ENCODE peak calls at places on chromosomes 2 and 18, in four cellular contexts. One of them, this sample, is unnamed.

GRCh38 chr18:67068608-67069007 is 447.9 kb downstream of the DSEL start:
- DNase-seq in fibroblast of lung: no peak
- DNase-seq in fibroblast of the aortic adventitia: no peak
- DNase-seq in IMR-90: no peak
- DNase-seq in this sample: no peak

GRCh38 chr2:172434821-172435607 is 7.6 kb downstream of the ITGA6 start:
- DNase-seq in IMR-90: peak
- DNase-seq in fibroblast of lung: peak
- DNase-seq in fibroblast of the aortic adventitia: no peak
- DNase-seq in this sample: no peak

GRCh38 chr2:148338544-148338943 is 306.0 kb upstream of the EPC2 start:
- DNase-seq in IMR-90: peak
- DNase-seq in fibroblast of lung: peak
- DNase-seq in fibroblast of the aortic adventitia: peak
- DNase-seq in this sample: peak

GRCh38 chr18:58023108-58023507 is 20.9 kb upstream of the NEDD4L start:
- DNase-seq in IMR-90: no peak
- DNase-seq in fibroblast of the aortic adventitia: no peak
- DNase-seq in fibroblast of lung: no peak
- DNase-seq in this sample: no peak

GRCh38 chr2:240596491-240596931 is 10.0 kb downstream of the CAPN10 start:
- DNase-seq in fibroblast of the aortic adventitia: no peak
- DNase-seq in fibroblast of lung: no peak
- DNase-seq in IMR-90: no peak
- DNase-seq in this sample: no peak

GRCh38 chr2:163658556-163658955 is 77.3 kb downstream of the FIGN start:
- DNase-seq in IMR-90: no peak
- DNase-seq in fibroblast of the aortic adventitia: peak
- DNase-seq in fibroblast of lung: peak
- DNase-seq in this sample: no peak

GRCh38 chr18:25075793-25076192 is 276.2 kb downstream of the ZNF521 start:
- DNase-seq in IMR-90: peak
- DNase-seq in fibroblast of lung: peak
- DNase-seq in fibroblast of the aortic adventitia: peak
- DNase-seq in this sample: no peak

GRCh38 chr2:47011264-47011663 is 95.7 kb upstream of the MCFD2 start:
- DNase-seq in IMR-90: no peak
- DNase-seq in fibroblast of lung: no peak
- DNase-seq in fibroblast of the aortic adventitia: no peak
- DNase-seq in this sample: no peak

GRCh38 chr18:48815581-48816324 is 135.0 kb downstream of the SMAD7 start:
- DNase-seq in fibroblast of the aortic adventitia: no peak
- DNase-seq in fibroblast of lung: peak
- DNase-seq in IMR-90: peak
- DNase-seq in this sample: no peak

GRCh38 chr18:5542393-5543035 is 1.3 kb downstream of the EPB41L3 start:
- DNase-seq in IMR-90: peak
- DNase-seq in fibroblast of the aortic adventitia: peak
- DNase-seq in fibroblast of lung: peak
- DNase-seq in this sample: no peak

GRCh38 chr2:162475661-162476060 is 131.7 kb downstream of the GCA start:
- DNase-seq in fibroblast of the aortic adventitia: no peak
- DNase-seq in IMR-90: no peak
- DNase-seq in fibroblast of lung: peak
- DNase-seq in this sample: peak

GRCh38 chr2:70124983-70125480 is 37.8 kb downstream of the PCBP1 start:
- DNase-seq in IMR-90: peak
- DNase-seq in fibroblast of the aortic adventitia: peak
- DNase-seq in fibroblast of lung: peak
- DNase-seq in this sample: no peak

GRCh38 chr2:70125498-70125898 is 38.2 kb downstream of the PCBP1 start:
- DNase-seq in IMR-90: no peak
- DNase-seq in fibroblast of the aortic adventitia: no peak
- DNase-seq in fibroblast of lung: no peak
- DNase-seq in this sample: no peak

GRCh38 chr2:70123051-70123828 is 36.0 kb downstream of the PCBP1 start:
- DNase-seq in IMR-90: peak
- DNase-seq in fibroblast of the aortic adventitia: peak
- DNase-seq in fibroblast of lung: peak
- DNase-seq in this sample: no peak

GRCh38 chr2:70122470-70122869 is 35.2 kb downstream of the PCBP1 start:
- DNase-seq in fibroblast of the aortic adventitia: no peak
- DNase-seq in fibroblast of lung: no peak
- DNase-seq in IMR-90: no peak
- DNase-seq in this sample: no peak

DNA sequence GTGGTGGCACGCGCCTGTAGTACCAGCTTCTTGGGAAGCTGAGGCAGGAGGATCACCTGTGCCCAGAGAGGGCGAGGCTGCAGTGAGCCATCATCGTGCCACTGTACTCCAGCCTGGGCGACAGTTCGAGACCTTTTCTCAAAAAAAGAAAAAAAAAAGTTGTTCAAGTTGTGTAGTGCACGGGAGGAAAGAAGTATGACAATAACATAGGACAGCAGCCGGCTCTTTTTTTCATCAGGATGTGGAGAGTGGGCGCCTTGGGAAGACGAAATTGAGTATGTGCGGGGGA is 36.5 kb downstream of the PCBP1 start:
- DNase-seq in fibroblast of lung: no peak
- DNase-seq in fibroblast of the aortic adventitia: no peak
- DNase-seq in IMR-90: no peak
- DNase-seq in this sample: no peak
- H3K4me3 ChIP-seq in fibroblast of lung: peak
- H3K4me3 ChIP-seq in fibroblast of the aortic adventitia: peak
- H3K4me3 ChIP-seq in IMR-90: no peak
- H3K4me3 ChIP-seq in this sample: peak

GRCh38 chr18:60372598-60372997 is at the start of gene MC4R:
- DNase-seq in fibroblast of lung: peak
- DNase-seq in IMR-90: peak
- DNase-seq in fibroblast of the aortic adventitia: peak
- DNase-seq in this sample: peak
- H3K4me3 ChIP-seq in fibroblast of lung: no peak
- H3K4me3 ChIP-seq in IMR-90: peak
- H3K4me3 ChIP-seq in fibroblast of the aortic adventitia: peak
- H3K4me3 ChIP-seq in this sample: peak

GRCh38 chr2:11855120-11855760 is 108.8 kb downstream of the LPIN1 start:
- DNase-seq in fibroblast of the aortic adventitia: no peak
- DNase-seq in IMR-90: no peak
- DNase-seq in fibroblast of lung: no peak
- DNase-seq in this sample: no peak
- H3K4me3 ChIP-seq in fibroblast of the aortic adventitia: no peak
- H3K4me3 ChIP-seq in IMR-90: no peak
- H3K4me3 ChIP-seq in fibroblast of lung: no peak
- H3K4me3 ChIP-seq in this sample: no peak

GRCh38 chr2:207161724-207162123 is 4.0 kb downstream of the KLF7 start:
- DNase-seq in IMR-90: peak
- DNase-seq in fibroblast of lung: peak
- DNase-seq in fibroblast of the aortic adventitia: peak
- DNase-seq in this sample: no peak
- H3K4me3 ChIP-seq in IMR-90: no peak
- H3K4me3 ChIP-seq in fibroblast of lung: no peak
- H3K4me3 ChIP-seq in fibroblast of the aortic adventitia: peak
- H3K4me3 ChIP-seq in this sample: peak

DNA sequence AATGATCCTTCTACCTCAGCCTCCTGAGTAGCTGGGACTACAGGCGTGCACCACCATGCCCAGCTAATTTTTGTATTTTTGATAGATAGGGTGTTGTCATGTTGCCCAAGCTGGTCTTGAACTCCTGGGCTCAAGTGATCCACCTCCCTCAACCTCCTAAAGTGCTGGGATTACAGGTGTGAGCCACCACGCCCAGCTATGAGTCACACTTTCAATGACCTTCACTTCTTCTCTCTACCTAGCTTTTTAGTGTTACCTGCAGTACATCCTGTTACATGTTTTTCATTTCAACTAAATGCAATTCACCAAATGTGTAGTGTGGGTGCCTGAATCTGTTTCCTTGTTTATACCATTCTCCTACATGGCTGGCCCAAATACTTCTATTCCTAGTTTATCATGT is 64.0 kb downstream of the SLC39A10 start:
- DNase-seq in IMR-90: no peak
- DNase-seq in fibroblast of lung: no peak
- DNase-seq in fibroblast of the aortic adventitia: no peak
- DNase-seq in this sample: no peak
- H3K4me3 ChIP-seq in IMR-90: no peak
- H3K4me3 ChIP-seq in fibroblast of lung: no peak
- H3K4me3 ChIP-seq in fibroblast of the aortic adventitia: no peak
- H3K4me3 ChIP-seq in this sample: no peak

GRCh38 chr2:127081826-127082633 is 24.9 kb downstream of the BIN1 start:
- DNase-seq in fibroblast of lung: no peak
- DNase-seq in IMR-90: peak
- DNase-seq in fibroblast of the aortic adventitia: no peak
- DNase-seq in this sample: no peak
- H3K4me3 ChIP-seq in fibroblast of lung: no peak
- H3K4me3 ChIP-seq in IMR-90: no peak
- H3K4me3 ChIP-seq in fibroblast of the aortic adventitia: no peak
- H3K4me3 ChIP-seq in this sample: no peak